ENCODE peak calls at places on chromosome 4, in six cellular contexts. J is HCT116, N is NB4, H is WTC11, S is endothelial cell of umbilical vein, C is GM12878. I is an unnamed sample.

GRCh38 chr4:80926446-80926845 is 104.1 kb upstream of the BMP3 start:
- DNase-seq in J (no peak), N (no peak), H (no peak), S (no peak), C (no peak), I (no peak)

GRCh38 chr4:3724319-3725231 is 41.6 kb upstream of the ADRA2C start:
- DNase-seq in J (no peak), N (no peak), H (no peak), S (no peak), C (no peak), I (no peak)

GRCh38 chr4:6019316-6020263 is 1.4 kb upstream of the C4orf50 start:
- DNase-seq in J (peak), N (peak), H (peak), S (peak), C (no peak), I (peak)

GRCh38 chr4:175369087-175369486 is 443.0 kb downstream of the GPM6A start:
- DNase-seq in J (no peak), N (no peak), H (no peak), S (no peak), C (no peak), I (no peak)

GRCh38 chr4:24855741-24856140 is 57.1 kb downstream of the CCDC149 start:
- DNase-seq in J (no peak), N (no peak), H (no peak), S (no peak), C (no peak), I (no peak)

GRCh38 chr4:102734116-102734515 is 26.7 kb downstream of the MANBA start:
- DNase-seq in J (no peak), N (peak), H (no peak), S (no peak), C (no peak), I (no peak)

GRCh38 chr4:828641-829271 is 2.8 kb upstream of the CPLX1 start:
- DNase-seq in J (no peak), N (no peak), H (peak), S (no peak), C (no peak), I (peak)

GRCh38 chr4:189823611-189824010 is 117.1 kb upstream of the FRG1 start:
- DNase-seq in J (no peak), N (no peak), H (no peak), S (no peak), C (no peak), I (no peak)

GRCh38 chr4:99856166-99856565 is 38.1 kb downstream of the LAMTOR3 start:
- DNase-seq in J (peak), N (peak), H (no peak), S (peak), C (no peak), I (no peak)

GRCh38 chr4:134505511-134505910 is 303.9 kb upstream of the PABPC4L start:
- DNase-seq in J (no peak), N (no peak), H (no peak), S (no peak), C (no peak), I (no peak)

GRCh38 chr4:19156786-19157185 is 1094.9 kb upstream of the SLIT2 start:
- DNase-seq in J (no peak), N (no peak), H (no peak), S (no peak), C (no peak), I (no peak)

GRCh38 chr4:108166441-108167315 is 2.1 kb downstream of the LEF1 start:
- DNase-seq in J (no peak), N (no peak), H (peak), S (no peak), C (no peak), I (peak)

GRCh38 chr4:68385267-68385666 is 35.4 kb upstream of the YTHDC1 start:
- DNase-seq in J (no peak), N (no peak), H (no peak), S (no peak), C (no peak), I (no peak)

GRCh38 chr4:74098628-74098995 is 383 bp downstream of the CXCL2 start:
- DNase-seq in J (no peak), N (peak), H (peak), S (peak), C (no peak), I (no peak)

GRCh38 chr4:153233761-153234371 is 29.6 kb downstream of the TRIM2 start:
- DNase-seq in J (peak), N (no peak), H (no peak), S (peak), C (no peak), I (no peak)

GRCh38 chr4:100842856-100843255 is 325.0 kb upstream of the EMCN start:
- DNase-seq in J (no peak), N (peak), H (no peak), S (no peak), C (no peak), I (no peak)

GRCh38 chr4:101993002-101993840 is 202.7 kb downstream of the BANK1 start:
- DNase-seq in J (no peak), N (peak), H (no peak), S (no peak), C (no peak), I (no peak)

GRCh38 chr4:153232768-153233167 is 28.5 kb downstream of the TRIM2 start:
- DNase-seq in J (peak), N (no peak), H (peak), S (no peak), C (no peak), I (no peak)

GRCh38 chr4:26873391-26874026 is 12.9 kb downstream of the STIM2 start:
- DNase-seq in J (no peak), N (no peak), H (no peak), S (no peak), C (no peak), I (no peak)

GRCh38 chr4:10354746-10355145 is 102.5 kb downstream of the ZNF518B start:
- DNase-seq in J (no peak), N (no peak), H (no peak), S (no peak), C (no peak), I (no peak)

GRCh38 chr4:120688791-120689190 is 233.7 kb downstream of the PRDM5 start:
- DNase-seq in J (no peak), N (no peak), H (no peak), S (no peak), C (no peak), I (no peak)

GRCh38 chr4:1520145-1520661 is 114.0 kb upstream of the NKX1-1 start:
- DNase-seq in J (no peak), N (no peak), H (peak), S (no peak), C (no peak), I (no peak)

GRCh38 chr4:2066571-2067445 is 7.7 kb downstream of the NAT8L start:
- DNase-seq in J (no peak), N (no peak), H (peak), S (no peak), C (no peak), I (peak)

GRCh38 chr4:26032572-26033320 is 118.7 kb downstream of the SMIM20 start:
- DNase-seq in J (no peak), N (no peak), H (no peak), S (no peak), C (no peak), I (no peak)

GRCh38 chr4:51842167-51842553 is 793 bp upstream of the DCUN1D4 start:
- DNase-seq in J (no peak), N (no peak), H (no peak), S (no peak), C (no peak), I (peak)

GRCh38 chr4:109751852-109752251 is 22.0 kb upstream of the PLA2G12A start:
- DNase-seq in J (no peak), N (no peak), H (no peak), S (no peak), C (no peak), I (no peak)

GRCh38 chr4:127055349-127055748 is 577.4 kb upstream of the INTU start:
- DNase-seq in J (no peak), N (no peak), H (no peak), S (no peak), C (no peak), I (no peak)

GRCh38 chr4:139523076-139523475 is 32.9 kb downstream of the SETD7 start:
- DNase-seq in J (no peak), N (no peak), H (no peak), S (peak), C (no peak), I (no peak)

GRCh38 chr4:148239406-148239805 is 202.8 kb downstream of the NR3C2 start:
- DNase-seq in J (no peak), N (no peak), H (no peak), S (no peak), C (no peak), I (no peak)

GRCh38 chr4:108024078-108024990 is 34.6 kb downstream of the HADH start:
- DNase-seq in J (no peak), N (no peak), H (no peak), S (no peak), C (no peak), I (no peak)

GRCh38 chr4:146814736-146815135 is 130.9 kb downstream of the TTC29 start:
- DNase-seq in J (no peak), N (no peak), H (no peak), S (no peak), C (no peak), I (no peak)
- TF ChIP-seq MAX in J (no peak), N (no peak), H (no peak), S (no peak), C (no peak), I (no peak)

GRCh38 chr4:145936142-145937020 is 2.2 kb downstream of the ZNF827 start:
- DNase-seq in J (no peak), N (peak), H (peak), S (peak), C (no peak), I (peak)
- TF ChIP-seq MAX in J (no peak), N (no peak), H (no peak), S (no peak), C (no peak), I (peak)

DNA sequence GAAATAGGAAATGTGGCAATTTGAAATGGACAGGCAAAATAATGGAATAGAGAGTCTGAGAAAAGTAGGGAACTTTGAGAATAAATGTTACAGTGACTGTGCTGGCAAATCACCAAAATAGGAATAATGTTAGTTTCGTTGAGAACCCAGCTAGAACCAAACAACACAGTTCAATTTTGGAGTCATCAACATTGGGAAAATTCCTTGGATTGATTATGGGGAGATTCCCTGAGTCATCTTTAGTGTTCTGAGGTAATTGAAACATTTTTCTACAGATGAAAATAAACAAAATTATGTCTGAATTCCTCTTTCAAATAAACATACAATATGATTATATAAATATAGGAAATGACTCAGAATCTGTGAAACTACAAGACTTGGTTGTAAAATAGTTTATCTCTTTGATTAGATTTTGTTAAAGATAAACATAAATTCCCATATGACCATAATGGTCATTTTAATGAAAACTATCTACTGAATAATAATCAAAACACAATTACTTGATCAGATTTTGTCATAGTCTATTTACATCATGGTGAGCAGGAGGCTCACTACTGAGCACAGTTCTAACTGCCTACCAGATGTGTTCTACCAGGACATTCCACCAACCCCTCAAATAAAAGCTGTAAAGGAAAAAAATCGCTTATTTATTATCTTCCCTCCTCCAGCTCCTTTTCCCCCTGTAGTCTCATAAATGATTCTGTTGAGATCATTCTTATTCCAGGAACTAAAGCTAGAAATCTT is 51.4 kb upstream of the GABRA2 start:
- DNase-seq in J (no peak), N (no peak), H (no peak), S (no peak), C (no peak), I (no peak)
- TF ChIP-seq MAX in J (no peak), N (no peak), H (no peak), S (no peak), C (no peak), I (no peak)

DNA sequence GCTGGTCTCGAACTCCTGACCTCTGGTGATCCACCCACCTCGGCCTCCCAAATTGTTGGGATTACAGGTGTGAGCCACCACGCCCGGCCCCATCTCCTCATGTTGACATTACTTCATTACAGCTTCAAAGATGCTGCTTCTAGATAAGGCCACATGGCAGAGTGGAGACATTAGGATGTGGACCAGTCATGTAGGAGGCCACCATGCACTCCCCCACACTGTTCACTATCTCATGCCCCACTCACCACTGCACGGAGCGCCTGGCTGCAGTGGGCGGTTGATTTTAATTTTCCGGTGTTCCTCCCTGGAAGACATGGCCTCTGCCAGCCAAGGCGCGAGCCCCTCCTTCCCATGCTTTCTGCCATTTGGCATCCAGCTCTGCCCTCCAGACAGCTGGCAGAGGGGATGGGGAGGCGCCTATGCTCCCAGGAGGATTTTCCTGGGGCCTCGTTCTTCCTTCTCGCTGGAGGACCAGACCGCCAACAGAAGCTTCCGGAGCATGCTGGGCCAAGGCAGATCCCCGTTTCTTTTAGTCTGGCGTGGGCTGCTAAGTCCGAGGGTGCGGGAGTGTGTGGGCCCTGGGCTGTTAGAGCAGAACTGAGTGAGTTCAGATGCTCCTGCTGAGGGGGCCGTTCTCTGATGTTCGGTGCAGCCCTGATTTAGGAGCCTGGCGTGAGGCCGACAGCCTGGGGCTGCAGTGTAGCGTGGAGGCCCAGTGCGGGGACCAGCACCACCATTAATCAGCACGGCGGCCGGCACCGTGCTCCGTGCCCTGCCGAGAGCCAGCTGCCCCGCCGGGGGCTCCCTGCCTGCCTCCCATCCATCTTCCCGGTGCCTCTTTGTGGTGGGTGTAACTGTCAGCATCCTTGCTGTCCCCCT is 93.1 kb downstream of the SORCS2 start:
- DNase-seq in J (no peak), N (no peak), H (no peak), S (no peak), C (no peak), I (no peak)
- TF ChIP-seq MAX in J (no peak), N (no peak), H (no peak), S (no peak), C (no peak), I (no peak)

GRCh38 chr4:112942077-112942476 is 107.4 kb upstream of the ANK2 start:
- DNase-seq in J (no peak), N (no peak), H (no peak), S (no peak), C (no peak), I (no peak)
- TF ChIP-seq MAX in J (no peak), N (no peak), H (no peak), S (no peak), C (no peak), I (no peak)

DNA sequence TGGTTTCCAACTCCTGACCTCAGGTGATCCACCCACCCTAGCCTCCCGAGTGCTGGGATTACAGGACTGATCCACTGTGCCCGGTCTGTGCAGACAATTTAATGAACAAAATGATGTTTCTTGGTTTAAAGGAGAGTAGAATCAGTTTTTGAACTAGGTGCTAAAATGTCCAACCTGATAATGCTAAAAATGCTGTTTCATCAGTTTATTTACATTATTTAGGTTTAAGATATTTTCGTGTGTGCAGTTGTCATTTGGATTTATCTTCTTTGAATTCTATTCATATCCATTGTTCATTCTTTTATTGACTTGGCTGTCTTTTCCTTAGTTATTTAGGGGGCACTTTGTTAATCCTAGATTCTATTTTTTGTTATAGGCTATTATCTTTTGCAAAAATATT is 18.0 kb upstream of the GABRB1 start:
- DNase-seq in J (no peak), N (no peak), H (no peak), S (no peak), C (no peak), I (no peak)
- TF ChIP-seq MAX in J (no peak), N (no peak), H (no peak), S (no peak), C (no peak), I (no peak)